ENCODE peak calls at places on chromosomes 4 and X, in nine cellular contexts. R, M, N, B, Q, X, O, U and H are unnamed samples.

GRCh38 chrX:150664290-150664689 is 28.9 kb upstream of the MTMR1 start:
- DNase-seq in M (no peak), O (peak; percentile 58), Q (no peak), X (no peak), U (no peak), B (no peak), N (no peak), R (no peak), H (no peak)

GRCh38 chr4:26558166-26558895 is 25.6 kb upstream of the TBC1D19 start:
- DNase-seq in N (no peak), X (no peak), B (no peak), M (no peak), O (no peak), R (peak; percentile 65), Q (no peak), U (no peak), H (no peak)

GRCh38 chr4:24690436-24690835 is 104.9 kb upstream of the SOD3 start:
- DNase-seq in N (no peak), Q (no peak), U (no peak), O (peak; percentile 31), M (no peak), B (no peak), X (no peak), R (no peak), H (no peak)

GRCh38 chrX:141405878-141406492 is 163.7 kb upstream of the SPANXC start:
- DNase-seq in Q (no peak), M (no peak), B (no peak), X (no peak), O (no peak), U (no peak), R (peak; percentile 17), N (no peak), H (no peak)

GRCh38 chr4:159941076-159941475 is 838.2 kb downstream of the RAPGEF2 start:
- DNase-seq in Q (no peak), U (no peak), N (no peak), M (no peak), B (no peak), O (no peak), X (no peak), R (no peak), H (no peak)

GRCh38 chr4:128871948-128872347 is 62.4 kb downstream of the JADE1 start:
- DNase-seq in X (no peak), B (no peak), N (no peak), Q (no peak), U (no peak), M (no peak), O (no peak), R (no peak), H (no peak)

GRCh38 chrX:67697452-67697851 is 153.6 kb downstream of the AR start:
- DNase-seq in X (no peak), B (no peak), U (no peak), Q (no peak), O (no peak), M (no peak), R (no peak), N (no peak), H (no peak)

GRCh38 chr4:117873779-117874178 is 160.5 kb upstream of the NDST3 start:
- DNase-seq in Q (no peak), O (no peak), N (no peak), X (no peak), R (no peak), B (no peak), U (no peak), M (no peak), H (no peak)

GRCh38 chr4:57020467-57021101 is 41.9 kb downstream of the POLR2B start:
- DNase-seq in O (no peak), U (no peak), R (peak; percentile 21), M (no peak), N (no peak), Q (no peak), X (no peak), B (no peak), H (no peak)

GRCh38 chr4:95213361-95213760 is 335.4 kb downstream of the UNC5C start:
- DNase-seq in U (no peak), R (no peak), N (no peak), O (no peak), X (no peak), Q (no peak), B (no peak), M (no peak), H (no peak)

GRCh38 chr4:7540654-7541413 is 106.1 kb upstream of the PSAPL1 start:
- DNase-seq in R (no peak), B (no peak), Q (no peak), U (no peak), M (no peak), X (no peak), O (no peak), N (no peak), H (no peak)

GRCh38 chr4:152385551-152385950 is 150.3 kb downstream of the FBXW7 start:
- DNase-seq in O (no peak), B (no peak), Q (peak; percentile 3), U (no peak), R (no peak), M (no peak), N (no peak), X (no peak), H (no peak)

GRCh38 chrX:53685711-53686110 is 808 bp downstream of the HUWE1 start:
- DNase-seq in X (no peak), N (no peak), R (no peak), Q (no peak), B (no peak), O (no peak), U (no peak), M (no peak), H (no peak)

GRCh38 chrX:142711801-142712200 is 313.9 kb upstream of the SPANXN4 start:
- DNase-seq in O (no peak), R (no peak), N (no peak), M (no peak), B (no peak), U (no peak), Q (no peak), X (no peak), H (no peak)